ENCODE peak calls at places on chromosomes 13 and 19, in four cellular contexts. R is heart left ventricle, S is NB4, Q is Daoy. E is an unnamed sample.

GRCh38 chr19:12946092-12946845 is 607 bp downstream of the RAD23A start:
- DNase-seq in R (peak), S (peak), Q (peak), E (peak)

GRCh38 chr13:59176775-59177174 is 987.0 kb downstream of the DIAPH3 start:
- DNase-seq in Q (no peak), R (no peak), S (peak), E (no peak)

GRCh38 chr19:6571167-6571566 is 19.8 kb downstream of the CD70 start:
- DNase-seq in Q (no peak), R (no peak), S (no peak), E (no peak)

GRCh38 chr13:77506874-77507273 is 28.6 kb upstream of the SCEL start:
- DNase-seq in S (peak), Q (no peak), R (no peak), E (no peak)

GRCh38 chr13:86608739-86609138 is 809.5 kb upstream of the SLITRK6 start:
- DNase-seq in S (no peak), R (no peak), Q (no peak), E (no peak)

GRCh38 chr19:33473644-33474305 is 47.8 kb downstream of the PEPD start:
- DNase-seq in Q (peak), R (no peak), S (no peak), E (no peak)

GRCh38 chr13:30157616-30157993 is 149.7 kb downstream of the KATNAL1 start:
- DNase-seq in S (no peak), R (no peak), Q (no peak), E (no peak)

GRCh38 chr19:49809155-49809986 is 3.7 kb downstream of the FUZ start:
- DNase-seq in Q (peak), S (no peak), R (peak), E (no peak)

GRCh38 chr13:32314968-32315254 is 252 bp downstream of the ZAR1L start:
- DNase-seq in Q (peak), S (no peak), R (peak), E (no peak)

GRCh38 chr13:41313117-41313516 is 2.0 kb downstream of the NAA16 start:
- DNase-seq in S (no peak), Q (no peak), R (no peak), E (no peak)

GRCh38 chr13:100521912-100522490 is 66.6 kb downstream of the GGACT start:
- DNase-seq in R (no peak), S (no peak), Q (no peak), E (peak)

GRCh38 chr19:58085348-58085875 is 12.6 kb downstream of the ZSCAN18 start:
- DNase-seq in S (no peak), Q (no peak), R (no peak), E (no peak)

GRCh38 chr19:42125536-42125935 is 6.7 kb downstream of the POU2F2 start:
- DNase-seq in Q (no peak), R (no peak), S (no peak), E (no peak)